ENCODE peak calls at places on chromosomes 11 and 22, in five cellular contexts. One of them, this sample, is unnamed.

GRCh38 chr11:19889531-19889930 is 176.9 kb downstream of the NAV2 start:
- DNase-seq in K562: no peak
- DNase-seq in H1: no peak
- DNase-seq in GM12878: no peak
- DNase-seq in HepG2: no peak
- DNase-seq in this sample: no peak

GRCh38 chr11:601573-602245 is 14.0 kb downstream of the IRF7 start:
- DNase-seq in K562: no peak
- DNase-seq in H1: no peak
- DNase-seq in GM12878: no peak
- DNase-seq in HepG2: no peak
- DNase-seq in this sample: no peak

GRCh38 chr11:105229257-105229656 is 89.7 kb upstream of the CARD18 start:
- DNase-seq in K562: no peak
- DNase-seq in H1: no peak
- DNase-seq in GM12878: no peak
- DNase-seq in HepG2: no peak
- DNase-seq in this sample: no peak

GRCh38 chr11:72010529-72011233 is 12.0 kb downstream of the IL18BP start:
- DNase-seq in K562: no peak
- DNase-seq in H1: no peak
- DNase-seq in GM12878: no peak
- DNase-seq in HepG2: no peak
- DNase-seq in this sample: no peak

GRCh38 chr22:42291287-42291686 is 20.8 kb upstream of the TCF20 start:
- DNase-seq in K562: no peak
- DNase-seq in H1: no peak
- DNase-seq in GM12878: no peak
- DNase-seq in HepG2: no peak
- DNase-seq in this sample: no peak

GRCh38 chr22:29916007-29916544 is 33.1 kb downstream of the MTMR3 start:
- DNase-seq in K562: no peak
- DNase-seq in H1: no peak
- DNase-seq in GM12878: no peak
- DNase-seq in HepG2: no peak
- DNase-seq in this sample: no peak

GRCh38 chr11:69155302-69156198 is at the start of gene SMIM38:
- DNase-seq in K562: peak
- DNase-seq in H1: no peak
- DNase-seq in GM12878: peak
- DNase-seq in HepG2: no peak
- DNase-seq in this sample: no peak

GRCh38 chr11:70445091-70445490 is 46.8 kb downstream of the CTTN start:
- DNase-seq in K562: no peak
- DNase-seq in H1: no peak
- DNase-seq in GM12878: no peak
- DNase-seq in HepG2: no peak
- DNase-seq in this sample: no peak

GRCh38 chr22:40434745-40435144 is 64.4 kb downstream of the SGSM3 start:
- DNase-seq in K562: no peak
- DNase-seq in H1: no peak
- DNase-seq in GM12878: no peak
- DNase-seq in HepG2: no peak
- DNase-seq in this sample: no peak

GRCh38 chr11:70290341-70291065 is 20.0 kb downstream of the PPFIA1 start:
- DNase-seq in K562: no peak
- DNase-seq in H1: no peak
- DNase-seq in GM12878: no peak
- DNase-seq in HepG2: no peak
- DNase-seq in this sample: no peak

GRCh38 chr11:69707156-69707555 is 3.3 kb upstream of the FGF19 start:
- DNase-seq in K562: peak
- DNase-seq in H1: no peak
- DNase-seq in GM12878: no peak
- DNase-seq in HepG2: no peak
- DNase-seq in this sample: peak

GRCh38 chr22:26617251-26618199 is at the start of gene CRYBB1:
- DNase-seq in K562: peak
- DNase-seq in H1: no peak
- DNase-seq in GM12878: no peak
- DNase-seq in HepG2: no peak
- DNase-seq in this sample: no peak

GRCh38 chr11:57126766-57127400 is 54.9 kb upstream of the LRRC55 start:
- DNase-seq in K562: no peak
- DNase-seq in H1: no peak
- DNase-seq in GM12878: no peak
- DNase-seq in HepG2: no peak
- DNase-seq in this sample: no peak

GRCh38 chr22:46788426-46789168 is 26.1 kb downstream of the TBC1D22A start:
- DNase-seq in K562: no peak
- DNase-seq in H1: no peak
- DNase-seq in GM12878: no peak
- DNase-seq in HepG2: no peak
- DNase-seq in this sample: peak

GRCh38 chr11:44315947-44316387 is 6.0 kb upstream of the ALX4 start:
- DNase-seq in K562: no peak
- DNase-seq in H1: no peak
- DNase-seq in GM12878: no peak
- DNase-seq in HepG2: no peak
- DNase-seq in this sample: no peak

GRCh38 chr22:43637267-43637666 is 174.8 kb downstream of the EFCAB6 start:
- DNase-seq in K562: no peak
- DNase-seq in H1: no peak
- DNase-seq in GM12878: no peak
- DNase-seq in HepG2: peak
- DNase-seq in this sample: no peak

GRCh38 chr11:26014456-26015115 is 317.3 kb upstream of the ANO3 start:
- DNase-seq in K562: no peak
- DNase-seq in H1: no peak
- DNase-seq in GM12878: no peak
- DNase-seq in HepG2: no peak
- DNase-seq in this sample: no peak

GRCh38 chr11:10454902-10455631 is at the start of gene AMPD3:
- DNase-seq in K562: peak
- DNase-seq in H1: no peak
- DNase-seq in GM12878: peak
- DNase-seq in HepG2: peak
- DNase-seq in this sample: no peak

GRCh38 chr11:118634435-118635236 is 27.2 kb downstream of the PHLDB1 start:
- DNase-seq in K562: peak
- DNase-seq in H1: peak
- DNase-seq in GM12878: no peak
- DNase-seq in HepG2: peak
- DNase-seq in this sample: peak

GRCh38 chr11:22828373-22828772 is 1.2 kb downstream of the SVIP start:
- DNase-seq in K562: no peak
- DNase-seq in H1: no peak
- DNase-seq in GM12878: no peak
- DNase-seq in HepG2: no peak
- DNase-seq in this sample: no peak
- TF ChIP-seq ATF2 in K562: no peak
- TF ChIP-seq ATF2 in H1: no peak
- TF ChIP-seq ATF2 in GM12878: no peak
- TF ChIP-seq ATF2 in HepG2: no peak
- TF ChIP-seq ATF2 in this sample: no peak

DNA sequence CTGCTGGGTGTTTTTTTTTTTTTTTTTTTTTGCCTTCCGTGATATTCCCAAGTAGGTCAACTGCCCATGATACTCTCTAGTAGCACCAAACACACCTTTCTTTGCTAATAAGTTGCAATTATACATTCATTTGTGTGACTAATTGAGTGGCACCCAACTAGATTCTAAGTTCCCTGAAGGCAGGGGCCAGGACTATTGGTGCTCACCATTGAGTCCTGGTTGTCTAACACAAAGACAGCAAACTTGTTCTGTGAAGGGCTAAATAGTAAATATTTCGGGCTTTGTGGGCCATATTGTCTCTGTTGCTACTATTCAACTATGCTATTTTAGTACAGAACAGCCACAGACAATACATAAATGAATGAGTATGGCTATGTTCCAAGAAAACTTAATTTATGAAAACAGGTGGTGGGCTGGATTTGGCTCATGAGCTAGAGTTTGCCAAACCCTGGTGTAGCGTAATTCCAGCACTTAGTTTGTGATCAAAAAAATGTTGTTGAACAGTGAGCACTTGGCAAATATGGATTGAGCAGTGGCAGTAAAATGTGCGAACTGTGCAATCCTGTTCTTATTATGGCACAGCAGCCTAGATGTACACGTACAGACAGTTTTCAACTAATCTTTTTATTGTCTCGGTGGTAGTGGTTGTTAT is 11.3 kb downstream of the ENDOD1 start:
- DNase-seq in K562: no peak
- DNase-seq in H1: no peak
- DNase-seq in GM12878: no peak
- DNase-seq in HepG2: no peak
- DNase-seq in this sample: no peak
- TF ChIP-seq ATF2 in K562: no peak
- TF ChIP-seq ATF2 in H1: no peak
- TF ChIP-seq ATF2 in GM12878: no peak
- TF ChIP-seq ATF2 in HepG2: no peak
- TF ChIP-seq ATF2 in this sample: no peak

DNA sequence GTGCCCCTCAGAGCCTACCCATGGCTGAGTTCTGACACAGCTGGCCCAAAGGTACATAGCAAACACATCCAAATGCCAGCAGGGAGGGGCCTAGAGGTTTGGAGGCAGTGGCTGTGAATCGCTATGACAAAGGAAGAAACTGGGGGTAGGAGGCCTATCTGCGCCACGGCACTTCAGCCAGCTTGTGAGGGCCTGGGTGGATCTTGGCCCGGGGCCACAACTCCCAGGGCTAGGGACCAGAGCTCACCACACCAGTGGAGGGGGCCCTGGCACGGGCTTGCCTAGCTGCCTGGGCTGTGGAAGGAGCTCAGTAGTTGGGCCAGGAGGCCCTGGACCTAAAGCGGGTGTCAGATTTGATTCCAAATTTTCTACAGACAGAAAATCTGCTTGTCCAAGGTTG is 9.4 kb upstream of the NAP1L4 start:
- DNase-seq in K562: no peak
- DNase-seq in H1: no peak
- DNase-seq in GM12878: no peak
- DNase-seq in HepG2: no peak
- DNase-seq in this sample: no peak
- TF ChIP-seq ATF2 in K562: no peak
- TF ChIP-seq ATF2 in H1: no peak
- TF ChIP-seq ATF2 in GM12878: no peak
- TF ChIP-seq ATF2 in HepG2: no peak
- TF ChIP-seq ATF2 in this sample: no peak

DNA sequence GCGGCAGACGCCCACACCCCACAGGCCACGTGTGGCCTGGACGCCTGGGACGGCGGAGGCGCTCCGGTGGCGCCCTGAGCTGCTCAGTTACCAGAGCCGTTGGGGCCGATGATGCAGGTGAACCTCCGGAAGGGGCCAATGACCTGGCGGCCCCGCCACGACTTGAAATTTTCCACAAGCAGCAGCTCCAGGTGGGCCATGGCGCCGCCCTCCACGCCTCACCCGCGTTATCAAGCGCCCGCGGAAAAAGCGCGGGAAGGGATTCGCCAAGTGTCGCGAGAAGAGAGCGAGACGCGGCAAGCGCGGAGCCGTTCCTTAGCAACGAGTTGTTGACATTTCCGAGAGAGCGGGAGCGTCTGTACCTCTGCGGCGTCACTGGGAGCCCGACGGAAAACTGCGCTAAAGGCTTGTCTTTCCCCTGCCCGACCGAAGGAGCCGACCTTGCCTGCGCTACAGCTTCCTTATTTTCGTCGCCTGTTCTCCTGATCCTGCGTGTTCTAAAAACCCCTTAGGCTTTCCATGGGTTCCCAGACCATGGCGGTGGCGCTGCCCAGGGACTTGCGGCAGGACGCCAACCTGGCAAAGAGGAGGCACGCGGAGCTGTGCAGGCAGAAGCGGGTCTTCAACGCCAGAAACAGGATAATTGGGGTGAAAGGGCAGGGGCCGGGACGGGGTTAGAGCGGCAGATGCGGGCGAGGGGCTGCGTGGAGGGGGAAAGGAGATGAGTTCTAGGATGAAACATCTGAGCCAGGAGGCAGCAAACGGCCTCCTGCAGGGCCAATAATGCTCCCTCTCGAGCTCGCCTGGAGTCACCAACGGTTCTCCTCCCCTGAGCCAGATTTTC is at the start of the genes RIBC2 and SMC1B:
- DNase-seq in K562: no peak
- DNase-seq in H1: peak
- DNase-seq in GM12878: peak
- DNase-seq in HepG2: peak
- DNase-seq in this sample: peak
- TF ChIP-seq ATF2 in K562: no peak
- TF ChIP-seq ATF2 in H1: peak
- TF ChIP-seq ATF2 in GM12878: no peak
- TF ChIP-seq ATF2 in HepG2: no peak
- TF ChIP-seq ATF2 in this sample: peak